ENCODE peak calls at places on chromosomes 2 and 18, in four cellular contexts. X is endodermal cell, R is K562, M is cardiac muscle cell. G is an unnamed sample. For H3K36me3, the result is how much of the 10 kb centered on the place peaks cover.

GRCh38 chr2:238120463-238121298 is 17.8 kb upstream of the KLHL30 start:
- DNase-seq in X (peak), R (no peak), M (peak), G (peak)

GRCh38 chr2:53217250-53217649 is 550.4 kb upstream of the CHAC2 start:
- DNase-seq in X (no peak), R (no peak), M (no peak), G (no peak)

GRCh38 chr2:59041139-59041538 is 800.0 kb upstream of the FANCL start:
- DNase-seq in X (no peak), R (no peak), M (no peak), G (no peak)

GRCh38 chr2:101972621-101973434 is 18.9 kb upstream of the IL1R2 start:
- DNase-seq in X (no peak), R (no peak), M (no peak), G (no peak)

GRCh38 chr18:74832381-74832780 is 234.7 kb downstream of the ZNF407 start:
- DNase-seq in X (no peak), R (no peak), M (no peak), G (no peak)

GRCh38 chr2:54107903-54108615 is 7.4 kb upstream of the ACYP2 start:
- DNase-seq in X (peak), R (no peak), M (no peak), G (peak)

GRCh38 chr18:23683671-23684070 is 5.6 kb upstream of the LAMA3 start:
- DNase-seq in X (no peak), R (no peak), M (no peak), G (no peak)

GRCh38 chr2:200302940-200303727 is 3.4 kb upstream of the SPATS2L start:
- DNase-seq in X (no peak), R (no peak), M (no peak), G (no peak)

GRCh38 chr2:182300603-182301002 is 126.2 kb downstream of the PDE1A start:
- DNase-seq in X (no peak), R (no peak), M (no peak), G (no peak)

GRCh38 chr2:60366178-60366577 is 187.3 kb downstream of the BCL11A start:
- DNase-seq in X (peak), R (no peak), M (peak), G (no peak)

GRCh38 chr2:172772637-172773036 is 37.0 kb downstream of the RAPGEF4 start:
- DNase-seq in X (no peak), R (no peak), M (no peak), G (no peak)

GRCh38 chr2:172775319-172775718 is 39.7 kb downstream of the RAPGEF4 start:
- DNase-seq in X (no peak), R (no peak), M (no peak), G (no peak)

GRCh38 chr2:172770887-172771286 is 35.2 kb downstream of the RAPGEF4 start:
- DNase-seq in X (no peak), R (no peak), M (no peak), G (no peak)

GRCh38 chr2:172777431-172777830 is 41.8 kb downstream of the RAPGEF4 start:
- DNase-seq in X (no peak), R (no peak), M (no peak), G (no peak)

DNA sequence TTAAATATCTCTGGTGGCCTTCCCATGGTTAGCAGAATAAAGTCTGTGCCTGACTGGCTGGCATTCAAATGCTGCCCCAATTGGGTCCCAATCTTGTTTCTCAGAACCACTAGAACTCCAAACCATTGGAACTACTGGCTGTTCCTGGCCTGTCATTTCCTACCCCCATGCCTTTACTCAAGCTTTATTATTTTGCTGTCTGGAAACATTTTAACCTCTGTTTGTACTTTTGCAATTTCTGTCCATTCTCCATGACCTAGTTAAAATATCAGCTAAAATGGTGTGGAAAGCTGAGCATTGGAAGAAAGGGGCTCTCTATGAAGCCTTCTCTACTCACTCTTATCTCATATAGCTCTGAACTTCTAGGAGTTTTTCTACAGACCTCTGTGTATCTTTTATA is 38.7 kb downstream of the RAPGEF4 start:
- DNase-seq in X (no peak), R (no peak), M (no peak), G (no peak)
- H3K4me3 ChIP-seq in X (no peak), R (no peak), M (no peak), G (no peak)

DNA sequence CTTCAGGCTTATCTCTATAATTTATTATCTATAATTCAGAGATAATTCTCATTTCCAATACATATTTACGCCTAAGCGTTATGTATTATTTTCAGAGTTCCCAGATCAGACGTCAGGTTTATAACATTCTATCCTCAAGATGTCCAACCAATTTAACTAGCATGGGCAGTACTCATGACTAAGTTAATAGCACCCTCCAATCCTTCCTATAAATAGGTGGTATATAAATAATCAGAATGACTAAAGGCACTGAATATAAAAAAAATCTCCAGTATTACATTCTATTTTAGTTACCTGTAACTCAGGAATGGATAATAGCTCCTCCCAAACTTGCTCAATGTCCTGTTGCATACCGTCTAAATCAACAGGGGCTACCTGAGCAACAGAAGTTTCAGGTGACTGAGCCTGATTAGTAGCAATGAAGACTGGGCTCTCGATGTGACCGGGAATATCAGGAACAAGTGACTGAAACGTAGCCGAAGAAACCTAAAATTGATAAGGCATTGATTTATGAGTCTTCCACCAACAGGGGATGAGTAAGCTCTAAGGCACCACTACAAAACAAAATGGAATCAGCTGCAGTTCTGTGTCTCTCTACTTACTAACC is 19.6 kb downstream of the HNRNPA3 start:
- DNase-seq in X (no peak), R (no peak), M (no peak), G (no peak)
- H3K36me3 ChIP-seq in X (half or more), R (half or more), M (under half), G (under half)

GRCh38 chr18:22286576-22286975 is 117.2 kb downstream of the GATA6 start:
- DNase-seq in X (no peak), R (no peak), M (no peak), G (no peak)
- TF ChIP-seq CTCF in X (no peak), R (no peak), M (no peak), G (no peak)

GRCh38 chr2:85794491-85795121 is 40.8 kb downstream of the ATOH8 start:
- DNase-seq in X (no peak), R (no peak), M (peak), G (no peak)
- H3K4me3 ChIP-seq in X (no peak), R (no peak), M (no peak), G (no peak)

GRCh38 chr2:84963692-84964405 is 7.1 kb upstream of the KCMF1 start:
- DNase-seq in X (no peak), R (no peak), M (no peak), G (no peak)

GRCh38 chr2:84963323-84963691 is 7.7 kb upstream of the KCMF1 start:
- DNase-seq in X (no peak), R (no peak), M (no peak), G (no peak)

GRCh38 chr2:84965192-84965516 is 5.8 kb upstream of the KCMF1 start:
- DNase-seq in X (no peak), R (no peak), M (no peak), G (no peak)

GRCh38 chr2:84965827-84966226 is 5.1 kb upstream of the KCMF1 start:
- DNase-seq in X (no peak), R (no peak), M (no peak), G (no peak)

DNA sequence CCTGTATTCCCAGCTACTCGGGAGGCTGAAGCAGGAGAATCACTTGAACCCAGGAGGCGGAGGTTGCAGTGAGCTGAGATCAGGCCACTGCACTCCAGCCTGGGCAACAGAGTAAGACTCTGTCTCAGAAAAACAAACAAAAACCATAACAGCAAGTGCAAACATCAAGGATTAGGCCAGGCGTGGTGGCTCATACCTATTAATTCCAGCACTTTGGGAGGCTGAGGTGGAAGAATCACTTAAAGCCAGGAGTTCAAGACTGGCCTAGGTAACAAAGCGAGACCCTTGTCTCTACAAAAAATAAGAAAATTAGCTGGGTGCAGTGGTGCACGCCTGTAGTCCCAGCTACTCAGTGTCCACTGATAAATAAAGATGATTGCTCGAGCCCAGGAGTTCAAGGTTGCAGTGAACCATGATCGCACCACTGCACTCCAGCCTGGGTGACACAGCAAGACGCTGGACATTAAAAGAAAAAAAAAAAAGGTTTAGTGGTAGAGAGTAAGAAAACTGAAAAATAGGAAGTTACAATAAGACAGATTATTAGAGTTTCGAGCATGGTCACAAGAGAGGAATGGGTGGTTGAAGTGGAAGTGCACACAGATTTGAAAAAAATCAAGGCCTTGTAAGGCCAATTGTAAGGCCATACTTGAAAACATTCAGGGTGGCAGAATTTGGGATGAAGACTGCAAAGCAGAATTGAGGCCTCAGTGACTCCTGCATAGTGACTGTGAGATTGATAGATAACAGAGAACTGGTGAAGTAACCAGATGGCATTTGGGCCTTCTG is 6.4 kb upstream of the KCMF1 start:
- DNase-seq in X (no peak), R (no peak), M (no peak), G (no peak)
- H3K36me3 ChIP-seq in X (under half), R (under half), M (under half), G (under half)

DNA sequence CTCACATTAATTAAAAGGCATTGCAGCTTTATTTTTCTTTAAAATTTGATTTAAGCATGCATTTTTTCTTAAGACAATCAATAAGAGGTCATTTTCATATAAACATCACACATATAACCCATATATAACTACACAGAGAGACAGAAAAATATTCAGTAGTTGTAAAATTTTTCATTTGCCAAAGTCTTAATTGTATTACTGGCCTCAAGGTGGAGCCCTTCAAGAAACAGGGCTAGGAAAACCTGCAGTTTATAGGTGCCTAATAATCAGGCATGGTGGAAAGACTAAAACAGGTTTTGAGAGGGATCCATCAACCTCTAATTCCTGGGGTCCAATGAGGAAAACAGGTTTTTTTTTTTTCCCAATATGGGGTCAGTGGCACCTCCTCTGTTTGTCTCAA is 71.3 kb upstream of the ZNF804A start:
- DNase-seq in X (no peak), R (no peak), M (no peak), G (no peak)
- TF ChIP-seq CTCF in X (peak), R (no peak), M (no peak), G (no peak)